ENCODE peak calls at places on chromosomes 3 and 15, in ten cellular contexts. Z, G, D, C, T, F, J, S, A and L are unnamed samples.

GRCh38 chr3:159953320-159953719 is 35.3 kb upstream of the IL12A start:
- DNase-seq in F (no peak), T (no peak), A (no peak), D (no peak), Z (no peak), C (no peak), J (no peak), G (no peak), S (no peak), L (no peak)

GRCh38 chr3:127590593-127591477 is at the start of gene TPRA1:
- DNase-seq in F (peak; percentile 96), D (peak; percentile 97), A (peak; percentile 95), T (peak; percentile 97), Z (peak; percentile 90), G (peak; percentile 91), C (peak; percentile 96), S (peak; percentile 89), J (peak; percentile 93), L (peak; percentile 98)

GRCh38 chr3:10775828-10776227 is 40.2 kb upstream of the SLC6A11 start:
- DNase-seq in A (no peak), Z (no peak), T (no peak), S (no peak), F (no peak), G (no peak), C (no peak), J (no peak), D (no peak), L (no peak)

GRCh38 chr3:129312671-129313414 is 34.2 kb downstream of the HMCES start:
- DNase-seq in Z (no peak), A (no peak), F (peak; percentile 16), C (no peak), S (no peak), G (no peak), T (peak; percentile 43), J (no peak), D (no peak), L (peak; percentile 7)

GRCh38 chr3:121844892-121845291 is 9.9 kb downstream of the EAF2 start:
- DNase-seq in T (no peak), D (no peak), A (no peak), G (no peak), C (no peak), J (no peak), S (no peak), Z (no peak), F (no peak), L (no peak)

GRCh38 chr3:193297421-193297820 is 56.4 kb downstream of the PLAAT1 start:
- DNase-seq in T (no peak), A (no peak), G (no peak), Z (no peak), J (no peak), F (no peak), C (no peak), D (no peak), S (no peak), L (no peak)

GRCh38 chr3:147008886-147009285 is 397.5 kb downstream of the ZIC4 start:
- DNase-seq in S (no peak), G (no peak), A (peak; percentile 23), C (no peak), J (no peak), D (no peak), F (no peak), T (peak; percentile 51), Z (no peak), L (no peak)

GRCh38 chr3:123327480-123327879 is 121.4 kb downstream of the ADCY5 start:
- DNase-seq in Z (no peak), D (no peak), J (no peak), C (no peak), F (no peak), S (no peak), A (no peak), G (no peak), T (no peak), L (no peak)

GRCh38 chr3:144921710-144922109 is 950.1 kb downstream of the DIPK2A start:
- DNase-seq in G (no peak), J (no peak), T (peak; percentile 8), S (no peak), Z (no peak), C (no peak), D (no peak), A (no peak), F (no peak), L (no peak)

GRCh38 chr15:94844533-94845390 is 613.4 kb downstream of the MCTP2 start:
- DNase-seq in J (peak; percentile 74), S (peak; percentile 82), C (no peak), Z (peak; percentile 70), T (no peak), G (peak; percentile 94), F (no peak), D (peak; percentile 75), A (peak; percentile 33), L (no peak)

GRCh38 chr15:94843060-94843459 is 611.7 kb downstream of the MCTP2 start:
- DNase-seq in G (no peak), J (no peak), S (no peak), C (no peak), Z (no peak), F (no peak), A (no peak), T (no peak), D (no peak), L (no peak)

GRCh38 chr15:94847325-94847724 is 616.0 kb downstream of the MCTP2 start:
- DNase-seq in C (no peak), F (no peak), D (no peak), S (no peak), T (no peak), G (no peak), A (no peak), J (no peak), Z (no peak), L (no peak)

GRCh38 chr15:94844188-94844532 is 612.8 kb downstream of the MCTP2 start:
- DNase-seq in F (no peak), A (no peak), Z (no peak), T (no peak), J (no peak), G (no peak), D (no peak), C (no peak), S (no peak), L (no peak)

GRCh38 chr15:94845391-94845718 is 614.0 kb downstream of the MCTP2 start:
- DNase-seq in T (no peak), S (no peak), G (no peak), F (no peak), A (no peak), D (no peak), J (no peak), Z (no peak), C (no peak), L (no peak)
- TF ChIP-seq CTCF in T (no peak), S (no peak), G (no peak), F (no peak), A (peak; percentile 8), D (no peak), J (no peak), Z (no peak), C (no peak), L (no peak)

GRCh38 chr15:35293353-35294130 is 208.4 kb upstream of the NANOGP8 start:
- DNase-seq in S (no peak), D (no peak), G (no peak), C (no peak), J (no peak), A (peak; percentile 54), Z (no peak), F (peak; percentile 71), T (peak; percentile 84), L (no peak)
- TF ChIP-seq CTCF in S (no peak), D (peak; percentile 15), G (no peak), C (no peak), J (no peak), A (peak; percentile 57), Z (no peak), F (peak; percentile 32), T (peak; percentile 45), L (no peak)

GRCh38 chr15:60589728-60590127 is 110.8 kb upstream of the ICE2 start:
- DNase-seq in S (no peak), D (no peak), Z (no peak), J (no peak), T (no peak), G (no peak), A (no peak), C (no peak), F (peak; percentile 21), L (no peak)

GRCh38 chr15:60591491-60592385 is 112.8 kb upstream of the ICE2 start:
- DNase-seq in A (no peak), J (peak; percentile 69), Z (peak; percentile 46), T (no peak), F (no peak), C (peak; percentile 39), S (peak; percentile 34), G (peak; percentile 86), D (peak; percentile 81), L (peak; percentile 43)

GRCh38 chr15:60594071-60594470 is 115.1 kb upstream of the ICE2 start:
- DNase-seq in F (no peak), D (no peak), Z (no peak), C (no peak), G (no peak), T (no peak), A (no peak), S (no peak), J (no peak), L (no peak)

GRCh38 chr15:60590935-60591490 is 112.1 kb upstream of the ICE2 start:
- DNase-seq in T (peak; percentile 29), Z (peak; percentile 42), F (peak; percentile 36), C (peak; percentile 35), G (peak; percentile 83), A (peak; percentile 14), S (peak; percentile 55), J (peak; percentile 68), D (peak; percentile 73), L (peak; percentile 66)

DNA sequence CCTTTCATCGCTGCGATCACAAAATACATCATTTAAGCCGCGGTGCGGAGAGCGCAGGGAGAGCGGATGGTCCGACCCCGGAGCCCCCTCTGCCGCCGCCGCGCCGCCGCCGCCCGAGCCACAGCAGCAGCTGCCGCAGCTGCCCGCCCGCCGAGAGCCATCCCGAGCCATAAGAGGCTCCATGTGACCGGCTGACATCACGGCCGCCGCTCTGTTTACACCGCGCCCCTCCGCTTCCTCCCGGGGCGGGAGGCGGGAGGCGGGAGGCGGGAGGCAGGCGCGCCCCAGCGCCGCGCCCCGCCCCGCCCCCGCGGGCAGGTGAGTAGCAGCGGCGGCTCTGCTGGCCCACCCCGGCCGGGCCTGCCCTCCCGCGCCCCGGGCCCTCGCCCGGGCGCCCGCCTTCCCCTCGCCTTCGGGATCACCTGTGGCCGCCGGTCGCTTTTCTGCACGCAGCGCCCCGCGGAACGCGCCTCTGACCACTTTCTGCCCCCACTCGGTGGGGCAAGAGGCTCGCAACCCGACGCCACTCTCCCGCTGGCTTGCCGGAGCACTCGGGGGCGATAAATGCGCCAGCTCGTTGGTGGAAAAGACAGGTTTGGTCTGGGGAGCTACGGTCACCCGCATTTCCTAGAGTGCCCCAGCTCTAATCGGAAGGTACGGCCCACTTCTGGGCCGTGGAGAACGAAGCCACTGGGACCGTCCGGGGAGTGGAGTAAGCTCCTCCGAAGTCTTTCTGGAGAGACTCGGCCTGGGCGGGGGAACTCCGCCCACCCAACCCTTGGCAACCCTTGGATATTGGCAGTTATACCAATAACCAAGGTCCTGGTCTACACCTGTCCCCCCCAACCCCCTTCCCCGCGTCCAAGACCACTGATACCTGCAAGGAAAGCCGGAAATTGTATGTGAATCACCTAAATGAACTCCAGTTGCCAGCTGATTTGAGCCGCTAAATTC is 113.7 kb upstream of the ICE2 start:
- DNase-seq in F (peak; percentile 68), T (peak; percentile 63), J (peak; percentile 93), S (peak; percentile 86), G (peak; percentile 96), A (peak; percentile 29), D (peak; percentile 96), Z (peak; percentile 82), C (peak; percentile 77), L (peak; percentile 89)
- TF ChIP-seq CTCF in F (peak; percentile 22), T (no peak), J (peak; percentile 20), S (no peak), G (no peak), A (peak; percentile 10), D (no peak), Z (no peak), C (peak; percentile 23), L (peak; percentile 38)

GRCh38 chr3:138862924-138863775 is 28.4 kb upstream of the PIK3CB start:
- DNase-seq in A (peak; percentile 65), G (peak; percentile 70), J (no peak), F (peak; percentile 76), S (peak; percentile 51), D (no peak), Z (peak; percentile 47), T (peak; percentile 74), C (no peak), L (no peak)
- TF ChIP-seq CTCF in A (no peak), G (no peak), J (no peak), F (no peak), S (no peak), D (no peak), Z (no peak), T (no peak), C (no peak), L (no peak)